ENCODE peak calls at places on chromosomes 5 and 9, in six cellular contexts. W is PC-9, V is MM.1S, H is GM23338, R is PC-3, X is HCT116. M is an unnamed sample.

GRCh38 chr9:108056083-108056804 is 566.7 kb upstream of the KLF4 start:
- DNase-seq in W (peak; percentile 76), V (no peak), H (no peak), R (peak; percentile 79), X (no peak), M (no peak)

GRCh38 chr9:119412399-119412798 is 43.2 kb upstream of the BRINP1 start:
- DNase-seq in W (peak; percentile 38), V (no peak), H (peak; percentile 20), R (no peak), X (no peak), M (peak; percentile 13)

GRCh38 chr5:54176066-54176835 is 134.1 kb downstream of the ARL15 start:
- DNase-seq in W (no peak), V (no peak), H (no peak), R (no peak), X (no peak), M (no peak)

GRCh38 chr9:115002371-115003120 is 72.2 kb upstream of the TNFSF8 start:
- DNase-seq in W (no peak), V (no peak), H (no peak), R (no peak), X (no peak), M (no peak)

GRCh38 chr5:158807947-158808346 is 291.8 kb downstream of the EBF1 start:
- DNase-seq in W (no peak), V (no peak), H (no peak), R (no peak), X (no peak), M (no peak)

GRCh38 chr5:106135473-106135872 is 1535.3 kb downstream of the EFNA5 start:
- DNase-seq in W (no peak), V (peak; percentile 28), H (no peak), R (no peak), X (no peak), M (no peak)

GRCh38 chr9:121021294-121021693 is 28.8 kb downstream of the C5 start:
- DNase-seq in W (no peak), V (no peak), H (no peak), R (no peak), X (no peak), M (no peak)

GRCh38 chr9:117368684-117369230 is 46.1 kb downstream of the ASTN2 start:
- DNase-seq in W (no peak), V (no peak), H (peak; percentile 33), R (no peak), X (no peak), M (no peak)

GRCh38 chr5:119028575-119028974 is 40.2 kb upstream of the DTWD2 start:
- DNase-seq in W (no peak), V (no peak), H (no peak), R (no peak), X (no peak), M (no peak)

GRCh38 chr5:77262685-77263084 is 52.2 kb downstream of the PDE8B start:
- DNase-seq in W (no peak), V (no peak), H (no peak), R (no peak), X (no peak), M (no peak)

GRCh38 chr5:71615809-71616208 is 28.7 kb downstream of the MCCC2 start:
- DNase-seq in W (no peak), V (no peak), H (no peak), R (no peak), X (no peak), M (no peak)

GRCh38 chr9:114769664-114770063 is 36.2 kb downstream of the TNFSF15 start:
- DNase-seq in W (no peak), V (peak; percentile 78), H (no peak), R (peak; percentile 11), X (no peak), M (no peak)

DNA sequence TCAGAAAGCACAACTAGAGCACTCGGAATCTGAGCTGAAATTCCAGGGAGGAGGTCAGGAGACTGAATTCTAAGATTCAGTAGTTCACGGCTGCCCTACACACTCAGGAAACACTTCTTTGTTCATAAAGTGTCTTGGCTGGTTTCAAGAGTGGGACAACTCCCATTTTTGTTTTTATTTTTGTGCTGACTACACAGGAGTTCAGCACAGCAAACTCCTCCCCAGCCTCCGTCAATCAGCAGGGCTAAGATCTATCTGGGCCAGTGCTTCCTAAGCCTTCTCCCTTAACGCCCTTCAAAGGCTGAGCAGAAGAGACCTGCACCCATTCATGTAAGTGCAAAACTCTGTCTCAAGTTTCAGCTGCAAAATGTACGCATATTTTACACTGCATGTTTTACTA is 250.1 kb downstream of the CRB2 start:
- DNase-seq in W (no peak), V (no peak), H (no peak), R (no peak), X (no peak), M (no peak)
- TF ChIP-seq CTCF in W (no peak), V (no peak), H (no peak), R (no peak), X (no peak), M (no peak)

GRCh38 chr5:125883223-125883622 is 540.0 kb upstream of the GRAMD2B start:
- DNase-seq in W (no peak), V (no peak), H (no peak), R (no peak), X (no peak), M (no peak)
- H3K9me2 ChIP-seq in W (no peaks in the 10 kb centered on the region), V (no peaks in the 10 kb centered on the region), H (no peaks in the 10 kb centered on the region), R (no peaks in the 10 kb centered on the region), X (no peaks in the 10 kb centered on the region), M (no peaks in the 10 kb centered on the region)

GRCh38 chr9:34547960-34548603 is 25.3 kb upstream of the ENHO start:
- DNase-seq in W (no peak), V (peak; percentile 33), H (peak; percentile 84), R (no peak), X (peak; percentile 23), M (peak; percentile 87)
- TF ChIP-seq EZH2 in W (no peak), V (no peak), H (no peak), R (no peak), X (no peak), M (no peak)

GRCh38 chr9:91425270-91425669 is 1.6 kb upstream of the NFIL3 start:
- DNase-seq in W (no peak), V (peak; percentile 72), H (no peak), R (no peak), X (no peak), M (no peak)

GRCh38 chr9:91423785-91424402 is at the start of gene NFIL3:
- DNase-seq in W (peak; percentile 45), V (peak; percentile 82), H (peak; percentile 77), R (peak; percentile 75), X (no peak), M (peak; percentile 96)

GRCh38 chr9:91422832-91423711 is 560 bp downstream of the NFIL3 start:
- DNase-seq in W (peak; percentile 57), V (peak; percentile 60), H (peak; percentile 60), R (peak; percentile 47), X (no peak), M (peak; percentile 81)

GRCh38 chr9:91426123-91426745 is 2.6 kb upstream of the NFIL3 start:
- DNase-seq in W (peak; percentile 63), V (peak; percentile 85), H (peak; percentile 65), R (peak; percentile 62), X (peak; percentile 51), M (peak; percentile 52)

DNA sequence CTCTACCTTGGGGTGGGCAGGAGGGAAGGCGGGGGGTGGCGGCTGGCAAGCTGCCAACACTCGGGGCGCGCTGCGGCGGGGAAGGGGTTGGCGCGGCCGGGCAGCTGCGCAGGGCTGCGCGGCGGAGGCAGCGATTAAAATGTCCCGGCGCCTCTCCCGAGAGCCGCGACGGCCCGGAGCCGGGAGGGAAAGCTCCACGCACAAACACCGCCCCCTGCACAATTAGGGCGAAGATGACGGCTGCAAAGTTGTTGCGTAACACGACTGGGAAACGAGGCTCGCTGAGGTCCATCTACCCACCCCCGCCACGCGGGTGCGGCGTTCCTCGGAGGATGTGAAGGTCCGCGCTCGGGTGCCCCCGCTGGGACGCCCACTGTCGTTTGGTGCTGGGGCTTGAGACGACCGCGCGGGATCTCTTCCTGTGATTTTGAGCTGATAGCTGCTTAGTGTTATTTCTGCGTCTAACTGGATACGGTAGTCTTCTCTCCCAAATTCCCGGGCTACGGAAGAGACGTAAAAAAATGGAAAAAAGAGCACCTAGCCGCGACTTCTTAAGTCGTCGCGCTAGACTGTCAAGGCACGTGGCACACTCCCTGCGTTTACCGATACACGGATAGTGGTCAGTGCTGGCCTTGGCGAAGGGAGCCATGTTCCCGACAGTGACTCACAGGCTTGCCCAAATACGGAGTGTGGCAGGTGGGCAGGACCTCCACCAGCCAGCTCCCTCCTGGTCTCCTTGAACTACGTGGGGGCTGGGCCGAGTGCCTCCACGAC is 958 bp upstream of the NFIL3 start:
- DNase-seq in W (peak; percentile 62), V (peak; percentile 84), H (peak; percentile 69), R (peak; percentile 56), X (no peak), M (peak; percentile 93)
- TF ChIP-seq CTCF in W (no peak), V (peak; percentile 13), H (no peak), R (no peak), X (peak; percentile 5), M (no peak)

M was measured in hepatocyte.